ENCODE peak calls at places on chromosome 3, in six cellular contexts. One of them, this sample, is unnamed.

GRCh38 chr3:18445421-18446066 is 20.4 kb upstream of the SATB1 start:
- DNase-seq in HCT116: no peak
- DNase-seq in right lobe of liver: no peak
- DNase-seq in body of pancreas: no peak
- DNase-seq in transverse colon: peak; percentile 35
- DNase-seq in A549: no peak
- DNase-seq in this sample: peak; percentile 17

GRCh38 chr3:133937756-133938601 is 42.3 kb upstream of the RAB6B start:
- DNase-seq in HCT116: no peak
- DNase-seq in right lobe of liver: no peak
- DNase-seq in body of pancreas: no peak
- DNase-seq in transverse colon: no peak
- DNase-seq in A549: no peak
- DNase-seq in this sample: no peak

GRCh38 chr3:16448691-16449090 is 64.8 kb downstream of the RFTN1 start:
- DNase-seq in HCT116: peak; percentile 54
- DNase-seq in right lobe of liver: no peak
- DNase-seq in body of pancreas: no peak
- DNase-seq in transverse colon: peak; percentile 54
- DNase-seq in A549: peak; percentile 25
- DNase-seq in this sample: peak; percentile 80

GRCh38 chr3:38758557-38758956 is 57.5 kb downstream of the SCN10A start:
- DNase-seq in HCT116: no peak
- DNase-seq in right lobe of liver: no peak
- DNase-seq in body of pancreas: no peak
- DNase-seq in transverse colon: no peak
- DNase-seq in A549: no peak
- DNase-seq in this sample: no peak

GRCh38 chr3:106740116-106740515 is 637.1 kb upstream of the CCDC54 start:
- DNase-seq in HCT116: no peak
- DNase-seq in right lobe of liver: no peak
- DNase-seq in body of pancreas: no peak
- DNase-seq in transverse colon: no peak
- DNase-seq in A549: no peak
- DNase-seq in this sample: no peak

GRCh38 chr3:76400141-76400540 is 614.8 kb upstream of the ZNF717 start:
- DNase-seq in HCT116: no peak
- DNase-seq in right lobe of liver: no peak
- DNase-seq in body of pancreas: no peak
- DNase-seq in transverse colon: no peak
- DNase-seq in A549: no peak
- DNase-seq in this sample: no peak

GRCh38 chr3:21620511-21621395 is 130.3 kb downstream of the ZNF385D start:
- DNase-seq in HCT116: no peak
- DNase-seq in right lobe of liver: no peak
- DNase-seq in body of pancreas: no peak
- DNase-seq in transverse colon: no peak
- DNase-seq in A549: no peak
- DNase-seq in this sample: no peak

GRCh38 chr3:135513106-135514063 is 452.1 kb upstream of the PPP2R3A start:
- DNase-seq in HCT116: peak; percentile 60
- DNase-seq in right lobe of liver: no peak
- DNase-seq in body of pancreas: no peak
- DNase-seq in transverse colon: no peak
- DNase-seq in A549: no peak
- DNase-seq in this sample: no peak

GRCh38 chr3:156005698-156006097 is 114.7 kb upstream of the KCNAB1 start:
- DNase-seq in HCT116: no peak
- DNase-seq in right lobe of liver: no peak
- DNase-seq in body of pancreas: no peak
- DNase-seq in transverse colon: no peak
- DNase-seq in A549: no peak
- DNase-seq in this sample: no peak

GRCh38 chr3:22568285-22568684 is 634.8 kb upstream of the UBE2E2 start:
- DNase-seq in HCT116: no peak
- DNase-seq in right lobe of liver: no peak
- DNase-seq in body of pancreas: no peak
- DNase-seq in transverse colon: no peak
- DNase-seq in A549: no peak
- DNase-seq in this sample: no peak

GRCh38 chr3:12948891-12949711 is 107.7 kb upstream of the RPL32 start:
- DNase-seq in HCT116: peak; percentile 32
- DNase-seq in right lobe of liver: no peak
- DNase-seq in body of pancreas: no peak
- DNase-seq in transverse colon: peak; percentile 24
- DNase-seq in A549: no peak
- DNase-seq in this sample: no peak

GRCh38 chr3:51896607-51897305 is 6.4 kb downstream of the IQCF1 start:
- DNase-seq in HCT116: no peak
- DNase-seq in right lobe of liver: no peak
- DNase-seq in body of pancreas: no peak
- DNase-seq in transverse colon: no peak
- DNase-seq in A549: no peak
- DNase-seq in this sample: no peak

GRCh38 chr3:21642433-21642832 is 108.6 kb downstream of the ZNF385D start:
- DNase-seq in HCT116: no peak
- DNase-seq in right lobe of liver: no peak
- DNase-seq in body of pancreas: no peak
- DNase-seq in transverse colon: no peak
- DNase-seq in A549: no peak
- DNase-seq in this sample: no peak

GRCh38 chr3:59783468-59783988 is 733.7 kb upstream of the CFAP20DC start:
- DNase-seq in HCT116: no peak
- DNase-seq in right lobe of liver: no peak
- DNase-seq in body of pancreas: no peak
- DNase-seq in transverse colon: no peak
- DNase-seq in A549: no peak
- DNase-seq in this sample: no peak

GRCh38 chr3:169811606-169812123 is 1.0 kb upstream of the LRRIQ4 start:
- DNase-seq in HCT116: no peak
- DNase-seq in right lobe of liver: no peak
- DNase-seq in body of pancreas: no peak
- DNase-seq in transverse colon: no peak
- DNase-seq in A549: no peak
- DNase-seq in this sample: no peak

GRCh38 chr3:160643994-160644393 is 33.0 kb upstream of the ARL14 start:
- DNase-seq in HCT116: no peak
- DNase-seq in right lobe of liver: no peak
- DNase-seq in body of pancreas: no peak
- DNase-seq in transverse colon: no peak
- DNase-seq in A549: no peak
- DNase-seq in this sample: no peak

GRCh38 chr3:27905625-27906024 is 183.5 kb upstream of the EOMES start:
- DNase-seq in HCT116: no peak
- DNase-seq in right lobe of liver: no peak
- DNase-seq in body of pancreas: no peak
- DNase-seq in transverse colon: no peak
- DNase-seq in A549: no peak
- DNase-seq in this sample: no peak

GRCh38 chr3:45659661-45660566 is 29.3 kb upstream of the SACM1L start:
- DNase-seq in HCT116: peak; percentile 41
- DNase-seq in right lobe of liver: peak; percentile 70
- DNase-seq in body of pancreas: peak; percentile 73
- DNase-seq in transverse colon: peak; percentile 85
- DNase-seq in A549: peak; percentile 65
- DNase-seq in this sample: peak; percentile 78

GRCh38 chr3:145448436-145448835 is 712.5 kb downstream of the PLOD2 start:
- DNase-seq in HCT116: peak; percentile 21
- DNase-seq in right lobe of liver: no peak
- DNase-seq in body of pancreas: no peak
- DNase-seq in transverse colon: no peak
- DNase-seq in A549: no peak
- DNase-seq in this sample: no peak

GRCh38 chr3:127427169-127427655 is 139.4 kb upstream of the PRR20G start:
- DNase-seq in HCT116: no peak
- DNase-seq in right lobe of liver: no peak
- DNase-seq in body of pancreas: no peak
- DNase-seq in transverse colon: no peak
- DNase-seq in A549: no peak
- DNase-seq in this sample: peak; percentile 6

GRCh38 chr3:159252772-159253384 is 451.0 kb downstream of the MFSD1 start:
- DNase-seq in HCT116: peak; percentile 70
- DNase-seq in right lobe of liver: no peak
- DNase-seq in body of pancreas: no peak
- DNase-seq in transverse colon: no peak
- DNase-seq in A549: peak; percentile 5
- DNase-seq in this sample: no peak

GRCh38 chr3:167575000-167575399 is 78.7 kb downstream of the WDR49 start:
- DNase-seq in HCT116: no peak
- DNase-seq in right lobe of liver: no peak
- DNase-seq in body of pancreas: no peak
- DNase-seq in transverse colon: no peak
- DNase-seq in A549: no peak
- DNase-seq in this sample: no peak

GRCh38 chr3:137970914-137971831 is 38.8 kb upstream of the CLDN18 start:
- DNase-seq in HCT116: peak; percentile 65
- DNase-seq in right lobe of liver: peak; percentile 83
- DNase-seq in body of pancreas: peak; percentile 82
- DNase-seq in transverse colon: peak; percentile 74
- DNase-seq in A549: peak; percentile 50
- DNase-seq in this sample: peak; percentile 50

GRCh38 chr3:137924628-137925027 is 85.3 kb upstream of the CLDN18 start:
- DNase-seq in HCT116: no peak
- DNase-seq in right lobe of liver: no peak
- DNase-seq in body of pancreas: no peak
- DNase-seq in transverse colon: no peak
- DNase-seq in A549: no peak
- DNase-seq in this sample: no peak

DNA sequence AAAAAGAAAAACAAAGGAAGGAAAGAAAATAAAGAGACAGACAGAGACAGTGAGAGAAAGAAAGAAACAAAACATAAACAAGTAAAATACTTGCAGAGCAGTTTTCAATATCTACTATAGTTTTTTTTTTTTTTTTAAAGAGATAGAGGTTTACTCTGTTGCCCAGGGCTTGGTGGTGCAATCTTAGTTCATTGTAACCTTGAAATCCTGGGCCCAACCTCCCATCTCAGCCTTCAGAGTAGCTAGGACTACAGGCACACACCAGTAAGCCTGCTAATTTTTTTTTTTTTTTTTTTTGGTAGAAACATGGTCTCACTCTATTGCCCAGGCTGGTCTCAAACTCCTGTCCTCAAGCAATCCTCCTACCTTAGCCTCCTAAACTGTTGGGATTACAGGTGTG is 23.1 kb downstream of the CLASP2 start:
- DNase-seq in HCT116: no peak
- DNase-seq in right lobe of liver: no peak
- DNase-seq in body of pancreas: no peak
- DNase-seq in transverse colon: no peak
- DNase-seq in A549: no peak
- DNase-seq in this sample: no peak
- TF ChIP-seq POLR2A in HCT116: no peak
- TF ChIP-seq POLR2A in right lobe of liver: no peak
- TF ChIP-seq POLR2A in body of pancreas: no peak
- TF ChIP-seq POLR2A in transverse colon: no peak
- TF ChIP-seq POLR2A in A549: no peak
- TF ChIP-seq POLR2A in this sample: no peak

GRCh38 chr3:50603261-50604109 is 8.1 kb downstream of the CISH start:
- DNase-seq in HCT116: no peak
- DNase-seq in right lobe of liver: no peak
- DNase-seq in body of pancreas: no peak
- DNase-seq in transverse colon: no peak
- DNase-seq in A549: no peak
- DNase-seq in this sample: no peak

GRCh38 chr3:50604110-50604621 is 7.4 kb downstream of the CISH start:
- DNase-seq in HCT116: no peak
- DNase-seq in right lobe of liver: no peak
- DNase-seq in body of pancreas: no peak
- DNase-seq in transverse colon: no peak
- DNase-seq in A549: no peak
- DNase-seq in this sample: no peak

GRCh38 chr3:50604628-50605588 is 6.7 kb downstream of the CISH start:
- DNase-seq in HCT116: no peak
- DNase-seq in right lobe of liver: peak; percentile 89
- DNase-seq in body of pancreas: peak; percentile 93
- DNase-seq in transverse colon: peak; percentile 72
- DNase-seq in A549: no peak
- DNase-seq in this sample: peak; percentile 88

GRCh38 chr3:50600841-50601591 is 10.6 kb downstream of the CISH start:
- DNase-seq in HCT116: peak; percentile 77
- DNase-seq in right lobe of liver: peak; percentile 94
- DNase-seq in body of pancreas: peak; percentile 98
- DNase-seq in transverse colon: peak; percentile 95
- DNase-seq in A549: peak; percentile 81
- DNase-seq in this sample: peak; percentile 97

DNA sequence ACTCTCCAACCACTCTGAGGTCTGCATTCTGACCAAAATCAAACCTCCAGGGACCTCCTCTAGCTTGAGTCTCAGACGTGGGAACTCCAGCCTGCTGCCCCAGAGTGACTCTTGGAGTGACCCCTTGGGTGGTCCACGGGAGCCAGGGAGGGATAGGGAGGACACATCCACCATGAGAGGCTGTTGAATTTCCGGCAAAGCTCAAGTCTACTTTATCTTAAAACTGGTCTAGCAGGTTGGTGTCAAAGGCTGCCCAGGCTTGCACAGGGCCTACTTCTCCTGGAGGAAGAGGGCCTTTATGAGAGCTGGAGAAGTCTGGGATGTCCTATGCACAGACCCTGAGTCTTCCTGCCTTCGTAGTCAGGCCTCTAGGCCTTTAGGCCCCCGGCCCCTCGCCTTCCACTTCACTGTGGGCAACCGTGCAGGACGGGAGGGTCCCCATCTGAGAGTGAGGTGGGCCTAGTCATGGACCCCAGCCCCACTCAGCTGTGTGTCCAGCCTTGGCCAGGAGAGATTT is 8.8 kb downstream of the CISH start:
- DNase-seq in HCT116: no peak
- DNase-seq in right lobe of liver: no peak
- DNase-seq in body of pancreas: peak; percentile 75
- DNase-seq in transverse colon: peak; percentile 53
- DNase-seq in A549: no peak
- DNase-seq in this sample: no peak
- H3K4me1 ChIP-seq in HCT116: peaks cover 40% of the 10 kb centered on the region
- H3K4me1 ChIP-seq in right lobe of liver: peaks cover 24% of the 10 kb centered on the region
- H3K4me1 ChIP-seq in body of pancreas: peaks cover 99% of the 10 kb centered on the region
- H3K4me1 ChIP-seq in transverse colon: peaks cover 31% of the 10 kb centered on the region
- H3K4me1 ChIP-seq in A549: peaks cover 48% of the 10 kb centered on the region
- H3K4me1 ChIP-seq in this sample: peaks cover 38% of the 10 kb centered on the region

GRCh38 chr3:66435988-66436387 is 64.8 kb downstream of the LRIG1 start:
- DNase-seq in HCT116: no peak
- DNase-seq in right lobe of liver: no peak
- DNase-seq in body of pancreas: no peak
- DNase-seq in transverse colon: no peak
- DNase-seq in A549: no peak
- DNase-seq in this sample: no peak
- TF ChIP-seq POLR2A in HCT116: no peak
- TF ChIP-seq POLR2A in right lobe of liver: no peak
- TF ChIP-seq POLR2A in body of pancreas: no peak
- TF ChIP-seq POLR2A in transverse colon: no peak
- TF ChIP-seq POLR2A in A549: no peak
- TF ChIP-seq POLR2A in this sample: no peak

DNA sequence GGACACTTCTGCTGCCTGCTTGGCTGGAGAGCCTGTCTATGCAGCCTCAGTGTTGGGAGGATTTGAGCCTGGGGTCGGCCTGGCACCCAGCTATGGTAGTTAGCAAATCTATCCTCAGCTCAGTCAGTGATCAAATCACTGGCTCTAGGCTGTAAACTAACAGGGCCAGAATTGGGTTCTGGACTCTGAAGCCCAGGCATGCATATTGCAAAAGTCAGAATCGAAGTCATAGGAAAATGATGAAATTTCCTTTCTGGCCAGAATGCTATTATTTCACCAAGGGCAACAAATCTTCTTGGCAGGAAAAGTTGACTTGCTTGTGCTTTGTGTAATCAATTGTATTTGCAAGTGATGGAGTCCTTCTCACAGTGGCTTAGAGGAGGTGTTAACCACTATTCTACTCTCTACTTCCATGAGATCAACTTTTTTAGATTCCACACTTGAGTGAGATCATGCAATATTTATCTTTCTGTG is 482.6 kb upstream of the TPRG1 start:
- DNase-seq in HCT116: no peak
- DNase-seq in right lobe of liver: no peak
- DNase-seq in body of pancreas: peak; percentile 13
- DNase-seq in transverse colon: no peak
- DNase-seq in A549: no peak
- DNase-seq in this sample: no peak
- H3K4me1 ChIP-seq in HCT116: no peaks in the 10 kb centered on the region
- H3K4me1 ChIP-seq in right lobe of liver: no peaks in the 10 kb centered on the region
- H3K4me1 ChIP-seq in body of pancreas: peaks cover 23% of the 10 kb centered on the region
- H3K4me1 ChIP-seq in transverse colon: no peaks in the 10 kb centered on the region
- H3K4me1 ChIP-seq in A549: peaks cover 10% of the 10 kb centered on the region
- H3K4me1 ChIP-seq in this sample: no peaks in the 10 kb centered on the region